ENCODE peak calls at places on chromosomes 16 and 17, in five cellular contexts. One of them, this sample, is unnamed.

GRCh38 chr17:44672479-44673093 is 16.3 kb downstream of the MEIOC start:
- DNase-seq in dorsolateral prefrontal cortex: no peak
- DNase-seq in A549: peak
- DNase-seq in psoas muscle: no peak
- DNase-seq in CD8-positive, alpha-beta T cell: no peak
- DNase-seq in this sample: no peak

GRCh38 chr17:64240261-64240740 is 22.8 kb downstream of the TEX2 start:
- DNase-seq in psoas muscle: no peak
- DNase-seq in CD8-positive, alpha-beta T cell: no peak
- DNase-seq in dorsolateral prefrontal cortex: no peak
- DNase-seq in A549: no peak
- DNase-seq in this sample: no peak

GRCh38 chr17:10125761-10126553 is 72.4 kb downstream of the GAS7 start:
- DNase-seq in A549: no peak
- DNase-seq in dorsolateral prefrontal cortex: no peak
- DNase-seq in psoas muscle: no peak
- DNase-seq in CD8-positive, alpha-beta T cell: no peak
- DNase-seq in this sample: no peak

GRCh38 chr17:44043326-44043725 is 23.1 kb downstream of the LSM12 start:
- DNase-seq in psoas muscle: no peak
- DNase-seq in A549: no peak
- DNase-seq in CD8-positive, alpha-beta T cell: no peak
- DNase-seq in dorsolateral prefrontal cortex: no peak
- DNase-seq in this sample: no peak

GRCh38 chr17:63039899-63040602 is 74.0 kb downstream of the TANC2 start:
- DNase-seq in psoas muscle: no peak
- DNase-seq in CD8-positive, alpha-beta T cell: no peak
- DNase-seq in dorsolateral prefrontal cortex: no peak
- DNase-seq in A549: peak
- DNase-seq in this sample: no peak

GRCh38 chr17:29612404-29613370 is 10.0 kb downstream of the CORO6 start:
- DNase-seq in A549: no peak
- DNase-seq in dorsolateral prefrontal cortex: no peak
- DNase-seq in CD8-positive, alpha-beta T cell: no peak
- DNase-seq in psoas muscle: peak
- DNase-seq in this sample: no peak

GRCh38 chr17:9330140-9330902 is 245.3 kb downstream of the STX8 start:
- DNase-seq in psoas muscle: no peak
- DNase-seq in dorsolateral prefrontal cortex: no peak
- DNase-seq in CD8-positive, alpha-beta T cell: no peak
- DNase-seq in A549: no peak
- DNase-seq in this sample: no peak

GRCh38 chr16:78709137-78709871 is 609.9 kb downstream of the WWOX start:
- DNase-seq in CD8-positive, alpha-beta T cell: no peak
- DNase-seq in dorsolateral prefrontal cortex: no peak
- DNase-seq in psoas muscle: no peak
- DNase-seq in A549: no peak
- DNase-seq in this sample: no peak

GRCh38 chr17:76381633-76382304 is 2.6 kb upstream of the SPHK1 start:
- DNase-seq in dorsolateral prefrontal cortex: no peak
- DNase-seq in CD8-positive, alpha-beta T cell: no peak
- DNase-seq in psoas muscle: no peak
- DNase-seq in A549: no peak
- DNase-seq in this sample: no peak

GRCh38 chr17:7885357-7886226 is 3.0 kb upstream of the CHD3 start:
- DNase-seq in psoas muscle: peak
- DNase-seq in dorsolateral prefrontal cortex: peak
- DNase-seq in CD8-positive, alpha-beta T cell: peak
- DNase-seq in A549: peak
- DNase-seq in this sample: peak

GRCh38 chr17:16419929-16420271 is 4.5 kb downstream of the TRPV2 start:
- DNase-seq in CD8-positive, alpha-beta T cell: peak
- DNase-seq in dorsolateral prefrontal cortex: no peak
- DNase-seq in A549: no peak
- DNase-seq in psoas muscle: no peak
- DNase-seq in this sample: peak

GRCh38 chr17:73231841-73232586 is 29.7 kb downstream of the CPSF4L start:
- DNase-seq in A549: peak
- DNase-seq in psoas muscle: peak
- DNase-seq in dorsolateral prefrontal cortex: peak
- DNase-seq in CD8-positive, alpha-beta T cell: peak
- DNase-seq in this sample: peak

GRCh38 chr17:61065263-61065773 is 334.3 kb upstream of the TBX2 start:
- DNase-seq in dorsolateral prefrontal cortex: no peak
- DNase-seq in A549: peak
- DNase-seq in CD8-positive, alpha-beta T cell: no peak
- DNase-seq in psoas muscle: no peak
- DNase-seq in this sample: no peak

GRCh38 chr16:65754799-65755691 is 611.4 kb upstream of the CDH5 start:
- DNase-seq in A549: no peak
- DNase-seq in dorsolateral prefrontal cortex: no peak
- DNase-seq in psoas muscle: no peak
- DNase-seq in CD8-positive, alpha-beta T cell: no peak
- DNase-seq in this sample: no peak

GRCh38 chr17:62179525-62180161 is 114.6 kb upstream of the MED13 start:
- DNase-seq in dorsolateral prefrontal cortex: no peak
- DNase-seq in A549: peak
- DNase-seq in CD8-positive, alpha-beta T cell: no peak
- DNase-seq in psoas muscle: no peak
- DNase-seq in this sample: peak

GRCh38 chr17:40564883-40565744 is at the start of gene CCR7:
- DNase-seq in CD8-positive, alpha-beta T cell: peak
- DNase-seq in A549: no peak
- DNase-seq in psoas muscle: no peak
- DNase-seq in dorsolateral prefrontal cortex: no peak
- DNase-seq in this sample: no peak

GRCh38 chr17:27956601-27957445 is 63.7 kb upstream of the LYRM9 start:
- DNase-seq in psoas muscle: no peak
- DNase-seq in A549: no peak
- DNase-seq in CD8-positive, alpha-beta T cell: no peak
- DNase-seq in dorsolateral prefrontal cortex: no peak
- DNase-seq in this sample: no peak

GRCh38 chr17:52383493-52384100 is 225.1 kb upstream of the CA10 start:
- DNase-seq in psoas muscle: no peak
- DNase-seq in A549: peak
- DNase-seq in CD8-positive, alpha-beta T cell: no peak
- DNase-seq in dorsolateral prefrontal cortex: peak
- DNase-seq in this sample: peak

GRCh38 chr16:57764341-57765159 is 29.0 kb downstream of the KATNB1 start:
- DNase-seq in dorsolateral prefrontal cortex: peak
- DNase-seq in CD8-positive, alpha-beta T cell: no peak
- DNase-seq in psoas muscle: peak
- DNase-seq in A549: peak
- DNase-seq in this sample: peak

GRCh38 chr17:44350733-44351226 is 5.7 kb downstream of the GRN start:
- DNase-seq in A549: peak
- DNase-seq in dorsolateral prefrontal cortex: peak
- DNase-seq in CD8-positive, alpha-beta T cell: peak
- DNase-seq in psoas muscle: peak
- DNase-seq in this sample: peak

GRCh38 chr17:40582328-40582901 is 17.1 kb upstream of the CCR7 start:
- DNase-seq in A549: no peak
- DNase-seq in dorsolateral prefrontal cortex: no peak
- DNase-seq in psoas muscle: peak
- DNase-seq in CD8-positive, alpha-beta T cell: peak
- DNase-seq in this sample: no peak

GRCh38 chr17:72121164-72122001 is 563 bp downstream of the SOX9 start:
- DNase-seq in psoas muscle: peak
- DNase-seq in A549: peak
- DNase-seq in dorsolateral prefrontal cortex: no peak
- DNase-seq in CD8-positive, alpha-beta T cell: no peak
- DNase-seq in this sample: no peak

GRCh38 chr16:68857479-68857878 is 14.1 kb downstream of the TANGO6 start:
- DNase-seq in psoas muscle: no peak
- DNase-seq in A549: no peak
- DNase-seq in dorsolateral prefrontal cortex: no peak
- DNase-seq in CD8-positive, alpha-beta T cell: no peak
- DNase-seq in this sample: no peak

GRCh38 chr17:47621293-47622178 is 28.2 kb upstream of the KPNB1 start:
- DNase-seq in CD8-positive, alpha-beta T cell: no peak
- DNase-seq in psoas muscle: peak
- DNase-seq in A549: peak
- DNase-seq in dorsolateral prefrontal cortex: peak
- DNase-seq in this sample: peak

GRCh38 chr16:49081556-49081955 is 200.1 kb downstream of the CBLN1 start:
- DNase-seq in CD8-positive, alpha-beta T cell: no peak
- DNase-seq in dorsolateral prefrontal cortex: no peak
- DNase-seq in A549: no peak
- DNase-seq in psoas muscle: no peak
- DNase-seq in this sample: no peak

GRCh38 chr17:19374136-19374535 is 4.2 kb upstream of the MAPK7 start:
- DNase-seq in CD8-positive, alpha-beta T cell: no peak
- DNase-seq in psoas muscle: no peak
- DNase-seq in A549: no peak
- DNase-seq in dorsolateral prefrontal cortex: no peak
- DNase-seq in this sample: no peak

GRCh38 chr17:82004485-82005455 is 17.9 kb downstream of the CENPX start:
- DNase-seq in A549: no peak
- DNase-seq in CD8-positive, alpha-beta T cell: no peak
- DNase-seq in dorsolateral prefrontal cortex: no peak
- DNase-seq in psoas muscle: no peak
- DNase-seq in this sample: no peak

DNA sequence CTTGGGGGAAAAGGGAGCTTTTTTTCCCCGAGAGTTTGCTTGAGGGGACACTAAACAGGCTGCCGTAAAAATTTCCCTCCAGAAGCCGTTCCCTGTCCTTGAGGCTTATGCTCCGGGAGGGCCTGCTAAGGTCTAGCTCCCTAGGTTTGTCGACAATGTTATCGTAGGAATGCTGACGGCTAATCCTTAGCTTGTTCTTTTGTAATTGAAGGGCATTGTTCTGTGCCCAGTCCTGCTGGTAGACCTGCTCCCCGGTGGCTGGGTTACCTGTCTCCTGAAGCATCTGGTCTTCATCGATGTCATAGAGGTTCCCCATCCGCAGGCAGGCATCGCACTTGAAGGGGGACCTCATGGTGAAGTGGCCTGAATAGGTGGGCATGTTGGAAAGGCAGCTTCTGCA is 418.7 kb downstream of the GRIN2A start:
- DNase-seq in CD8-positive, alpha-beta T cell: no peak
- DNase-seq in dorsolateral prefrontal cortex: no peak
- DNase-seq in A549: no peak
- DNase-seq in psoas muscle: no peak
- DNase-seq in this sample: no peak
- H3K27ac ChIP-seq in CD8-positive, alpha-beta T cell: no peak
- H3K27ac ChIP-seq in dorsolateral prefrontal cortex: no peak
- H3K27ac ChIP-seq in A549: no peak
- H3K27ac ChIP-seq in psoas muscle: no peak
- H3K27ac ChIP-seq in this sample: no peak

GRCh38 chr16:83138512-83138911 is 511.7 kb downstream of the CDH13 start:
- DNase-seq in CD8-positive, alpha-beta T cell: no peak
- DNase-seq in dorsolateral prefrontal cortex: no peak
- DNase-seq in psoas muscle: no peak
- DNase-seq in A549: no peak
- DNase-seq in this sample: no peak
- H3K27ac ChIP-seq in CD8-positive, alpha-beta T cell: no peak
- H3K27ac ChIP-seq in dorsolateral prefrontal cortex: no peak
- H3K27ac ChIP-seq in psoas muscle: no peak
- H3K27ac ChIP-seq in A549: no peak
- H3K27ac ChIP-seq in this sample: no peak

DNA sequence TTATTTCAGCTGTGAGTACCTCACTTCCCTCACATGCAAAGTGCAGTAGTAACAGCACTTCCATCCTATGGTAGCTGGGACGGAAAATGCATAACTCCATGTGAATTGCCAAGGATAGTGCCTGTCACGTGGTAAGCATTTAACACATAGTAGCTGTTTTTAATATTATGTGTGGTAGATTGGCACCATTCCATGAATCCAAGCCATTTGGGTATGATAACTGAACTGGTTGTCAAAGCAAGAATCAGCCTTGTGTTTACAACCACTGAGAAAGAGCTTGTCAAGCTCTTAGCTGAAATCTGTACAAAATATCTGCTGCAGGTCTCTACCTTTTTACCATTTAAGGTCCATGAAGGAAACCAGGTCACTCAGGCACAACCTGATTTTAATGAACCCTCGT is 345.8 kb downstream of the CDH13 start:
- DNase-seq in A549: no peak
- DNase-seq in CD8-positive, alpha-beta T cell: no peak
- DNase-seq in dorsolateral prefrontal cortex: no peak
- DNase-seq in psoas muscle: no peak
- DNase-seq in this sample: no peak
- H3K27ac ChIP-seq in A549: no peak
- H3K27ac ChIP-seq in CD8-positive, alpha-beta T cell: no peak
- H3K27ac ChIP-seq in dorsolateral prefrontal cortex: no peak
- H3K27ac ChIP-seq in psoas muscle: no peak
- H3K27ac ChIP-seq in this sample: no peak

GRCh38 chr16:81006472-81007311 is at the start of the genes CENPN and CMC2:
- DNase-seq in dorsolateral prefrontal cortex: peak
- DNase-seq in CD8-positive, alpha-beta T cell: peak
- DNase-seq in A549: peak
- DNase-seq in psoas muscle: peak
- DNase-seq in this sample: peak
- H3K27ac ChIP-seq in dorsolateral prefrontal cortex: peak
- H3K27ac ChIP-seq in CD8-positive, alpha-beta T cell: peak
- H3K27ac ChIP-seq in A549: peak
- H3K27ac ChIP-seq in psoas muscle: peak
- H3K27ac ChIP-seq in this sample: peak

DNA sequence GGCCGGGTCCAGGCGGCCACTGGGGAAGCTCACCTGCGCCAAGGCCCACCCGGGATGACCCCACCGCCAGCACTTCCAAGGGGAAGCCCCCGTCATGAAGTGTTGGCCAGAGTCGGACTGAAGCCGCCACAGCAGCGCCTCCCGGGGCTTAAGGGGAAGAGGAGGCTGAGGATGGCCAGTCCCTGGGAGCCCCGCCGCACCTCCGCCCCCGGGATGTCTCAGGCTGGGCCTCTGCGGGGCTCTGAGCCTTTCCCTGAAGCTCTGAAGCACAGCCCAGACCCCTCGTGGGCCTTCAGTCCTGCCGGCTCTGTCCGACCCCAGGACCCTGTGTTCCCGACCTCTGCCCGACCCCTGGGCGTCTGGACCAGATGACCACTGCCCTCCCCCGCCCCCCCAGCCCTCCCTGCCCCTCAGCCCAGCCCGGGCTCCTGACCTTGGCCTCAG is 42.8 kb upstream of the ACSF3 start:
- DNase-seq in psoas muscle: peak
- DNase-seq in A549: no peak
- DNase-seq in dorsolateral prefrontal cortex: no peak
- DNase-seq in CD8-positive, alpha-beta T cell: no peak
- DNase-seq in this sample: no peak
- H3K27ac ChIP-seq in psoas muscle: no peak
- H3K27ac ChIP-seq in A549: no peak
- H3K27ac ChIP-seq in dorsolateral prefrontal cortex: no peak
- H3K27ac ChIP-seq in CD8-positive, alpha-beta T cell: no peak
- H3K27ac ChIP-seq in this sample: no peak

This sample was measured in PC-9.